ENCODE peak calls at places on chromosomes 3 and 15, in five cellular contexts. One of them, this sample, is unnamed.

GRCh38 chr3:134132961-134133360 is 103.2 kb upstream of the SLCO2A1 start:
- DNase-seq in SK-MEL-5: no peak
- DNase-seq in substantia nigra: no peak
- DNase-seq in stimulated activated CD4-positive, alpha-beta T cell treated with anti-CD3 and anti-CD28 coated beads, Interleukin-1b, Interleukin-23, amount 100 ng/mL, for 24 hours: no peak
- DNase-seq in SJSA1: no peak
- DNase-seq in this sample: no peak

GRCh38 chr3:125148016-125148812 is 64.3 kb downstream of the SLC12A8 start:
- DNase-seq in SK-MEL-5: no peak
- DNase-seq in substantia nigra: no peak
- DNase-seq in stimulated activated CD4-positive, alpha-beta T cell treated with anti-CD3 and anti-CD28 coated beads, Interleukin-1b, Interleukin-23, amount 100 ng/mL, for 24 hours: no peak
- DNase-seq in SJSA1: no peak
- DNase-seq in this sample: no peak

GRCh38 chr3:4314688-4315087 is 11.5 kb downstream of the SETMAR start:
- DNase-seq in SK-MEL-5: no peak
- DNase-seq in substantia nigra: no peak
- DNase-seq in stimulated activated CD4-positive, alpha-beta T cell treated with anti-CD3 and anti-CD28 coated beads, Interleukin-1b, Interleukin-23, amount 100 ng/mL, for 24 hours: no peak
- DNase-seq in SJSA1: no peak
- DNase-seq in this sample: no peak

GRCh38 chr3:188944108-188944507 is 227.7 kb upstream of the TPRG1 start:
- DNase-seq in SK-MEL-5: no peak
- DNase-seq in substantia nigra: no peak
- DNase-seq in stimulated activated CD4-positive, alpha-beta T cell treated with anti-CD3 and anti-CD28 coated beads, Interleukin-1b, Interleukin-23, amount 100 ng/mL, for 24 hours: no peak
- DNase-seq in SJSA1: no peak
- DNase-seq in this sample: no peak

GRCh38 chr3:188706176-188706575 is 465.6 kb upstream of the TPRG1 start:
- DNase-seq in SK-MEL-5: no peak
- DNase-seq in substantia nigra: no peak
- DNase-seq in stimulated activated CD4-positive, alpha-beta T cell treated with anti-CD3 and anti-CD28 coated beads, Interleukin-1b, Interleukin-23, amount 100 ng/mL, for 24 hours: no peak
- DNase-seq in SJSA1: no peak
- DNase-seq in this sample: no peak

GRCh38 chr15:81176291-81176893 is 20.3 kb upstream of the IL16 start:
- DNase-seq in SK-MEL-5: peak; percentile 81
- DNase-seq in substantia nigra: no peak
- DNase-seq in stimulated activated CD4-positive, alpha-beta T cell treated with anti-CD3 and anti-CD28 coated beads, Interleukin-1b, Interleukin-23, amount 100 ng/mL, for 24 hours: no peak
- DNase-seq in SJSA1: no peak
- DNase-seq in this sample: no peak

GRCh38 chr3:128395500-128396125 is 71.1 kb downstream of the DNAJB8 start:
- DNase-seq in SK-MEL-5: no peak
- DNase-seq in substantia nigra: peak; percentile 9
- DNase-seq in stimulated activated CD4-positive, alpha-beta T cell treated with anti-CD3 and anti-CD28 coated beads, Interleukin-1b, Interleukin-23, amount 100 ng/mL, for 24 hours: no peak
- DNase-seq in SJSA1: no peak
- DNase-seq in this sample: peak; percentile 4

GRCh38 chr3:67593761-67594234 is 60.6 kb downstream of the SUCLG2 start:
- DNase-seq in SK-MEL-5: peak; percentile 43
- DNase-seq in substantia nigra: no peak
- DNase-seq in stimulated activated CD4-positive, alpha-beta T cell treated with anti-CD3 and anti-CD28 coated beads, Interleukin-1b, Interleukin-23, amount 100 ng/mL, for 24 hours: no peak
- DNase-seq in SJSA1: no peak
- DNase-seq in this sample: no peak

GRCh38 chr3:190165253-190165652 is 44.6 kb upstream of the P3H2 start:
- DNase-seq in SK-MEL-5: no peak
- DNase-seq in substantia nigra: no peak
- DNase-seq in stimulated activated CD4-positive, alpha-beta T cell treated with anti-CD3 and anti-CD28 coated beads, Interleukin-1b, Interleukin-23, amount 100 ng/mL, for 24 hours: no peak
- DNase-seq in SJSA1: no peak
- DNase-seq in this sample: no peak

GRCh38 chr3:44444437-44444836 is 33.0 kb downstream of the ZNF445 start:
- DNase-seq in SK-MEL-5: no peak
- DNase-seq in substantia nigra: no peak
- DNase-seq in stimulated activated CD4-positive, alpha-beta T cell treated with anti-CD3 and anti-CD28 coated beads, Interleukin-1b, Interleukin-23, amount 100 ng/mL, for 24 hours: no peak
- DNase-seq in SJSA1: no peak
- DNase-seq in this sample: no peak

GRCh38 chr3:122916580-122916979 is 111.0 kb downstream of the SEMA5B start:
- DNase-seq in SK-MEL-5: no peak
- DNase-seq in substantia nigra: no peak
- DNase-seq in stimulated activated CD4-positive, alpha-beta T cell treated with anti-CD3 and anti-CD28 coated beads, Interleukin-1b, Interleukin-23, amount 100 ng/mL, for 24 hours: no peak
- DNase-seq in SJSA1: no peak
- DNase-seq in this sample: no peak

GRCh38 chr15:35522061-35522460 is 23.9 kb downstream of the DPH6 start:
- DNase-seq in SK-MEL-5: peak; percentile 38
- DNase-seq in substantia nigra: no peak
- DNase-seq in stimulated activated CD4-positive, alpha-beta T cell treated with anti-CD3 and anti-CD28 coated beads, Interleukin-1b, Interleukin-23, amount 100 ng/mL, for 24 hours: no peak
- DNase-seq in SJSA1: no peak
- DNase-seq in this sample: no peak

GRCh38 chr15:36313021-36313420 is 266.4 kb upstream of the CDIN1 start:
- DNase-seq in SK-MEL-5: no peak
- DNase-seq in substantia nigra: no peak
- DNase-seq in stimulated activated CD4-positive, alpha-beta T cell treated with anti-CD3 and anti-CD28 coated beads, Interleukin-1b, Interleukin-23, amount 100 ng/mL, for 24 hours: no peak
- DNase-seq in SJSA1: no peak
- DNase-seq in this sample: no peak

GRCh38 chr15:26971303-26972018 is 480 bp downstream of the GABRG3 start:
- DNase-seq in SK-MEL-5: no peak
- DNase-seq in substantia nigra: no peak
- DNase-seq in stimulated activated CD4-positive, alpha-beta T cell treated with anti-CD3 and anti-CD28 coated beads, Interleukin-1b, Interleukin-23, amount 100 ng/mL, for 24 hours: no peak
- DNase-seq in SJSA1: no peak
- DNase-seq in this sample: no peak

GRCh38 chr15:44775923-44776322 is 39.6 kb downstream of the TRIM69 start:
- DNase-seq in SK-MEL-5: no peak
- DNase-seq in substantia nigra: peak; percentile 11
- DNase-seq in stimulated activated CD4-positive, alpha-beta T cell treated with anti-CD3 and anti-CD28 coated beads, Interleukin-1b, Interleukin-23, amount 100 ng/mL, for 24 hours: no peak
- DNase-seq in SJSA1: no peak
- DNase-seq in this sample: no peak

GRCh38 chr15:72315706-72316370 is 4.1 kb downstream of the CELF6 start:
- DNase-seq in SK-MEL-5: peak; percentile 16
- DNase-seq in substantia nigra: no peak
- DNase-seq in stimulated activated CD4-positive, alpha-beta T cell treated with anti-CD3 and anti-CD28 coated beads, Interleukin-1b, Interleukin-23, amount 100 ng/mL, for 24 hours: no peak
- DNase-seq in SJSA1: no peak
- DNase-seq in this sample: no peak

GRCh38 chr3:32685604-32686185 is 707 bp downstream of the CNOT10 start:
- DNase-seq in SK-MEL-5: no peak
- DNase-seq in substantia nigra: no peak
- DNase-seq in stimulated activated CD4-positive, alpha-beta T cell treated with anti-CD3 and anti-CD28 coated beads, Interleukin-1b, Interleukin-23, amount 100 ng/mL, for 24 hours: no peak
- DNase-seq in SJSA1: no peak
- DNase-seq in this sample: no peak

GRCh38 chr15:44450172-44450571 is 22.7 kb downstream of the CTDSPL2 start:
- DNase-seq in SK-MEL-5: no peak
- DNase-seq in substantia nigra: no peak
- DNase-seq in stimulated activated CD4-positive, alpha-beta T cell treated with anti-CD3 and anti-CD28 coated beads, Interleukin-1b, Interleukin-23, amount 100 ng/mL, for 24 hours: no peak
- DNase-seq in SJSA1: no peak
- DNase-seq in this sample: no peak

GRCh38 chr3:96483781-96484180 is 330.6 kb upstream of the EPHA6 start:
- DNase-seq in SK-MEL-5: no peak
- DNase-seq in substantia nigra: no peak
- DNase-seq in stimulated activated CD4-positive, alpha-beta T cell treated with anti-CD3 and anti-CD28 coated beads, Interleukin-1b, Interleukin-23, amount 100 ng/mL, for 24 hours: no peak
- DNase-seq in SJSA1: no peak
- DNase-seq in this sample: no peak

GRCh38 chr3:58049143-58049785 is 41.0 kb downstream of the FLNB start:
- DNase-seq in SK-MEL-5: no peak
- DNase-seq in substantia nigra: no peak
- DNase-seq in stimulated activated CD4-positive, alpha-beta T cell treated with anti-CD3 and anti-CD28 coated beads, Interleukin-1b, Interleukin-23, amount 100 ng/mL, for 24 hours: no peak
- DNase-seq in SJSA1: peak; percentile 92
- DNase-seq in this sample: no peak

GRCh38 chr15:91047545-91048199 is 25.3 kb upstream of the VPS33B start:
- DNase-seq in SK-MEL-5: no peak
- DNase-seq in substantia nigra: no peak
- DNase-seq in stimulated activated CD4-positive, alpha-beta T cell treated with anti-CD3 and anti-CD28 coated beads, Interleukin-1b, Interleukin-23, amount 100 ng/mL, for 24 hours: no peak
- DNase-seq in SJSA1: no peak
- DNase-seq in this sample: no peak

GRCh38 chr3:126344380-126345041 is 12.7 kb downstream of the KLF15 start:
- DNase-seq in SK-MEL-5: no peak
- DNase-seq in substantia nigra: no peak
- DNase-seq in stimulated activated CD4-positive, alpha-beta T cell treated with anti-CD3 and anti-CD28 coated beads, Interleukin-1b, Interleukin-23, amount 100 ng/mL, for 24 hours: no peak
- DNase-seq in SJSA1: peak; percentile 22
- DNase-seq in this sample: no peak

GRCh38 chr3:183359036-183359435 is 69.4 kb downstream of the MCF2L2 start:
- DNase-seq in SK-MEL-5: no peak
- DNase-seq in substantia nigra: no peak
- DNase-seq in stimulated activated CD4-positive, alpha-beta T cell treated with anti-CD3 and anti-CD28 coated beads, Interleukin-1b, Interleukin-23, amount 100 ng/mL, for 24 hours: no peak
- DNase-seq in SJSA1: no peak
- DNase-seq in this sample: no peak

This sample was measured in hypothalamus.